ENCODE peak calls at places on chromosomes 4 and X, in seven cellular contexts. F, Y, L, S, W, C and O are unnamed samples. For H3K4me1, the result is how much of the 10 kb centered on the place peaks cover.

GRCh38 chrX:64204252-64204651 is 1.3 kb downstream of the AMER1 start:
- DNase-seq in C (peak), F (peak), L (no peak), S (no peak), Y (no peak), W (peak), O (peak)

GRCh38 chr4:22897520-22898108 is 204.9 kb downstream of the GBA3 start:
- DNase-seq in F (peak), W (peak), L (peak), S (peak), Y (no peak), C (no peak), O (no peak)

GRCh38 chr4:81180916-81181315 is 34.1 kb downstream of the PRKG2 start:
- DNase-seq in C (no peak), S (no peak), Y (no peak), L (no peak), W (no peak), F (no peak), O (no peak)

GRCh38 chrX:25941559-25942250 is 196.4 kb upstream of the MAGEB18 start:
- DNase-seq in C (no peak), F (no peak), W (peak), S (no peak), Y (no peak), L (no peak), O (no peak)

GRCh38 chr4:129355529-129355928 is 259.6 kb downstream of the C4orf33 start:
- DNase-seq in Y (no peak), S (peak), W (peak), F (no peak), C (no peak), L (no peak), O (no peak)

GRCh38 chr4:173736840-173737239 is 206.8 kb upstream of the HAND2 start:
- DNase-seq in W (no peak), C (no peak), Y (no peak), F (peak), L (no peak), S (peak), O (no peak)

GRCh38 chr4:40502220-40502619 is 127.4 kb downstream of the RBM47 start:
- DNase-seq in S (no peak), L (no peak), W (no peak), F (no peak), C (no peak), Y (no peak), O (no peak)

GRCh38 chr4:151407466-151408379 is 1.3 kb upstream of the FHIP1A start:
- DNase-seq in Y (no peak), S (no peak), C (peak), W (peak), F (no peak), L (no peak), O (peak)

GRCh38 chr4:156815717-156816319 is 155.8 kb downstream of the PDGFC start:
- DNase-seq in S (no peak), L (no peak), C (no peak), Y (no peak), F (no peak), W (no peak), O (no peak)

GRCh38 chr4:3679071-3679825 is 86.9 kb upstream of the ADRA2C start:
- DNase-seq in L (no peak), C (no peak), F (no peak), Y (no peak), S (no peak), W (no peak), O (peak)

GRCh38 chr4:115165503-115165902 is 52.1 kb upstream of the NDST4 start:
- DNase-seq in F (no peak), C (no peak), W (peak), S (no peak), Y (no peak), L (no peak), O (no peak)

GRCh38 chr4:16056681-16057400 is 27.0 kb downstream of the PROM1 start:
- DNase-seq in L (no peak), C (no peak), Y (no peak), S (no peak), W (no peak), F (no peak), O (no peak)

GRCh38 chr4:98577956-98578355 is 80.5 kb downstream of the TSPAN5 start:
- DNase-seq in S (no peak), C (no peak), F (no peak), Y (no peak), W (peak), L (no peak), O (no peak)

GRCh38 chr4:41156574-41156973 is 57.8 kb downstream of the APBB2 start:
- DNase-seq in C (no peak), F (peak), Y (no peak), S (no peak), L (peak), W (peak), O (no peak)

GRCh38 chr4:47817275-47817674 is 20.6 kb downstream of the CORIN start:
- DNase-seq in S (no peak), F (no peak), Y (no peak), L (no peak), C (no peak), W (no peak), O (no peak)

GRCh38 chr4:6939761-6940743 is 30.4 kb downstream of the TBC1D14 start:
- DNase-seq in F (no peak), Y (no peak), W (no peak), C (no peak), L (no peak), S (no peak), O (peak)
- H3K4me1 ChIP-seq in F (under half), Y (under half), W (under half), C (under half), L (under half), S (under half), O (half or more)

GRCh38 chr4:94453534-94453963 is 1.8 kb downstream of the PDLIM5 start:
- DNase-seq in C (no peak), F (no peak), S (no peak), W (no peak), L (no peak), Y (no peak), O (no peak)
- H3K4me3 ChIP-seq in C (peak), F (peak), S (peak), W (peak), L (peak), Y (peak), O (peak)

DNA sequence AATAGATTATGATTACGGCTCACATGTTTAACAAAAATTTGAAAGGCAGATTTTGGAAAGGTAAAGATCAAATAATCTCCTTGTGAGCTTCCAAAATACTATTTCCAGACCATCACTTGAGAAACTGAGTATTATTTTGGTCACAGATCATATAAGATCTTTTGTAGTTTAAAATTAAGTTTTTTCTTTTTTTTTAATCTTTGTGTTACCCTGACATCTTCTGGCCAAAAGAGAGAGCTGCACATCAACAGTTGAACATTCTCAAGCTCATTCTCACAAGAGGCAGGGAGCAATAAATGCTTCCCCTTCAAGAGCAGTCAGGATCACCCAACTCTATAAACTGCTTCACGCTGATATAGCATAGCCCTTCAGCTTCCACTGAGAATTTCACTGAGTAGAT is 15.9 kb downstream of the TMEM192 start:
- DNase-seq in S (peak), L (peak), F (peak), W (peak), Y (no peak), C (no peak), O (no peak)
- TF ChIP-seq CTCF in S (peak), L (peak), F (peak), W (peak), Y (no peak), C (peak), O (peak)

GRCh38 chr4:139142980-139143379 is 34.0 kb downstream of the ELF2 start:
- DNase-seq in L (no peak), Y (no peak), F (no peak), S (no peak), C (no peak), W (no peak), O (no peak)

GRCh38 chr4:139144911-139145551 is 32.0 kb downstream of the ELF2 start:
- DNase-seq in F (no peak), W (no peak), L (no peak), C (no peak), S (no peak), Y (no peak), O (no peak)

GRCh38 chr4:139145552-139145932 is 31.5 kb downstream of the ELF2 start:
- DNase-seq in L (no peak), C (no peak), S (no peak), W (no peak), F (no peak), Y (no peak), O (no peak)

GRCh38 chr4:139144161-139144859 is 32.7 kb downstream of the ELF2 start:
- DNase-seq in S (peak), Y (no peak), W (peak), C (no peak), F (peak), L (no peak), O (peak)

DNA sequence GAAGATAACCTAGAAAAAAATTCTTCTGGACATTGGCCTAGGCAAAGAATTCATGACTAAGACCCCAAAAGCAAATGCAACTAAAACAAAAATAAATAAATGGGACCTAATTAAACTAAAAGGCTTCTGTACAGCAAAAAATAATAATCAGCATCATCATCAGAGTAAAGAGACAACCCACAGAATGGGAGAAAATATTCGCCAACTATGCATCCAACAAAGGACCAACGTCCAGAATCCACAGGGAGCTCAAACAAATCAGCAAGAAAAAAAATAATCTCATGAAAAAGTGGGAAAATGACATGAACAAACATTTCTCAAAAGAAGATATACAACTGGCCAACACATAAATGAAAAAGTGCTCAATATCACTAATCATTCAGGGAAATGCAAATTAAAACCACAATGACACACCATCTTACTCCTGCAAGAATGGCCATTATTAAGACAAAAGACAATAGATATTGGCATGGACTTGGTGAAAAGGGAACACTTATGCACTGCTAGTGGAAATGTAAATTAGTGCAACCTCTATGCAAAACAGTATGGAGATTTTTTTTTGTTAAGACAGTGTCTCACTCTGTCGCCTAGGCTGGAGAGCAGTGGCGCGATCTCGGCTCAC is 30.0 kb downstream of the ELF2 start:
- DNase-seq in L (no peak), C (no peak), F (no peak), Y (no peak), W (peak), S (no peak), O (no peak)
- H3K4me1 ChIP-seq in L (under half), C (under half), F (under half), Y (under half), W (under half), S (under half), O (under half)

GRCh38 chr4:159240690-159241089 is 137.8 kb downstream of the RAPGEF2 start:
- DNase-seq in F (peak), C (no peak), L (no peak), S (no peak), W (no peak), Y (no peak), O (no peak)

GRCh38 chr4:159238631-159239030 is 135.8 kb downstream of the RAPGEF2 start:
- DNase-seq in Y (no peak), F (no peak), W (peak), S (no peak), L (no peak), C (no peak), O (no peak)

GRCh38 chr4:159235779-159236368 is 133.0 kb downstream of the RAPGEF2 start:
- DNase-seq in W (peak), S (no peak), Y (no peak), L (no peak), F (peak), C (no peak), O (no peak)

GRCh38 chr4:159239534-159239933 is 136.7 kb downstream of the RAPGEF2 start:
- DNase-seq in S (no peak), W (no peak), F (no peak), L (no peak), C (no peak), Y (no peak), O (no peak)

DNA sequence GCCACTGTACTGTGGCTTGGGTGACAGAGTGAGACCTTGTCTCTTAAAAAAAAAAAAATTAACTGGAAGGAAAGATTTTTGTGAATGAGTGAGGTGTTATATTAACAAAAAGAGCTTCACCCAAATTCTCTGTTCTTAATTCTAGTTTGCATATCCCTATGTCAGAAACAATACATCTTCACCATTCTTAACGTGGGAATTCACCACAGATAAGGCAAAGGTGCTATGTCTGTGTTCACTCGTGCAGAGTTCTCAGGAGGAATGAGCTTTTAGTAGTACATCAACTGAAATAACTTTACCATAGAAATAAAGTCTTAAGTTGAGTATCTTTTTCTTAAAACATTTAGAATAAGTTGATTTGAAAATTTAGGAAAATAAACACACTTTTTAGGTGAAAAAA is 135.1 kb downstream of the RAPGEF2 start:
- DNase-seq in S (no peak), Y (no peak), C (no peak), W (no peak), F (no peak), L (no peak), O (no peak)
- H3K4me3 ChIP-seq in S (no peak), Y (no peak), C (no peak), W (no peak), F (no peak), L (no peak), O (no peak)

DNA sequence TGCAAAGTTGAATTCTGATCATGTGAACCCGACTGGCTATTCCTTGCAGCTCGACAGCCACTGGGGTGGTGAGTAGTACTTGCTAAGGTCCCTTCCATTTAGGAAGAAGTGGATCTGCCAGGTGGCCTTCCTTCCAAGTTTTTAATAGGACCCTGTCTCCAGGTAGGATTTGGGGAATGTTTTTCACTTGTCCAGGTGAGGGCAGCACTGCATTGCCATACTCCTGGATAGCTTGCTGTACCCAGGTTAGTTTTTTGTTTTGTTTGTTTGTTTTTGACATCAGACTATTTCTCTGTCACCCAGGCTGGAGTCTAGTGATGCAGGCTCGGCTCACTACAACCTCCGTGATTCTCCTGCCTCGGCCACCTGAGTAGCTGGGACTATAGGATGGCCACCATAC is 29.8 kb downstream of the SAGE1 start:
- DNase-seq in L (peak), F (no peak), C (no peak), W (no peak), S (no peak), Y (no peak), O (no peak)
- TF ChIP-seq CTCF in L (peak), F (no peak), C (peak), W (no peak), S (no peak), Y (no peak), O (no peak)

GRCh38 chr4:185672618-185673017 is 137.3 kb upstream of the PDLIM3 start:
- DNase-seq in S (no peak), Y (no peak), L (no peak), C (no peak), F (no peak), W (peak), O (no peak)

GRCh38 chr4:185669288-185669687 is 134.0 kb upstream of the PDLIM3 start:
- DNase-seq in F (no peak), L (no peak), W (no peak), S (no peak), C (no peak), Y (no peak), O (no peak)

GRCh38 chr4:185671496-185671895 is 136.2 kb upstream of the PDLIM3 start:
- DNase-seq in C (no peak), L (no peak), W (no peak), Y (no peak), S (no peak), F (no peak), O (no peak)

GRCh38 chr4:185671041-185671440 is 135.7 kb upstream of the PDLIM3 start:
- DNase-seq in F (no peak), L (no peak), S (no peak), Y (no peak), W (no peak), C (no peak), O (no peak)

GRCh38 chr4:185672151-185672550 is 136.8 kb upstream of the PDLIM3 start:
- DNase-seq in W (no peak), S (peak), Y (no peak), L (no peak), C (no peak), F (no peak), O (no peak)
- H3K4me1 ChIP-seq in W (under half), S (under half), Y (under half), L (under half), C (under half), F (under half), O (under half)